ENCODE peak calls at places on chromosomes 6 and 20, in four cellular contexts. L is HepG2, I is K562, O is H1. K is an unnamed sample.

GRCh38 chr20:62360854-62361798 is 6.0 kb downstream of the LAMA5 start:
- DNase-seq in L (no peak), I (no peak), O (peak), K (no peak)

GRCh38 chr20:52682271-52682670 is 289.9 kb upstream of the TSHZ2 start:
- DNase-seq in L (no peak), I (no peak), O (no peak), K (no peak)

GRCh38 chr6:42817910-42818309 is 36.1 kb downstream of the BICRAL start:
- DNase-seq in L (no peak), I (no peak), O (no peak), K (no peak)

GRCh38 chr20:33656010-33656782 is 5.9 kb upstream of the C20orf144 start:
- DNase-seq in L (no peak), I (no peak), O (no peak), K (no peak)

GRCh38 chr6:33727126-33727525 is 15.6 kb upstream of the UQCC2 start:
- DNase-seq in L (no peak), I (no peak), O (no peak), K (no peak)

GRCh38 chr6:156065838-156066237 is 610.2 kb upstream of the NOX3 start:
- DNase-seq in L (no peak), I (no peak), O (no peak), K (no peak)

GRCh38 chr20:25291432-25292133 is 43.7 kb downstream of the PYGB start:
- DNase-seq in L (no peak), I (no peak), O (no peak), K (no peak)

GRCh38 chr6:136343700-136344099 is 54.1 kb upstream of the BCLAF1 start:
- DNase-seq in L (no peak), I (no peak), O (no peak), K (no peak)

GRCh38 chr6:85551264-85551663 is 42.4 kb downstream of the SNX14 start:
- DNase-seq in L (no peak), I (peak), O (no peak), K (no peak)

GRCh38 chr6:42756713-42757112 is 10.8 kb upstream of the TBCC start:
- DNase-seq in L (no peak), I (no peak), O (peak), K (no peak)

GRCh38 chr6:125888989-125889656 is 67.4 kb upstream of the HINT3 start:
- DNase-seq in L (peak), I (peak), O (no peak), K (no peak)

GRCh38 chr6:32255212-32256153 is 31.6 kb upstream of the NOTCH4 start:
- DNase-seq in L (peak), I (peak), O (peak), K (no peak)

GRCh38 chr20:36355469-36356171 is 49.5 kb downstream of the DLGAP4 start:
- DNase-seq in L (no peak), I (peak), O (no peak), K (no peak)

GRCh38 chr6:79269877-79270276 is 35.4 kb upstream of the HMGN3 start:
- DNase-seq in L (no peak), I (peak), O (no peak), K (no peak)

GRCh38 chr20:48739395-48740268 is 88.2 kb downstream of the PREX1 start:
- DNase-seq in L (no peak), I (no peak), O (no peak), K (no peak)

GRCh38 chr20:36028106-36028826 is 59.9 kb downstream of the CNBD2 start:
- DNase-seq in L (no peak), I (no peak), O (no peak), K (no peak)

GRCh38 chr6:149864578-149865535 is 698 bp upstream of the LRP11 start:
- DNase-seq in L (peak), I (peak), O (no peak), K (no peak)

GRCh38 chr6:106474476-106474875 is 114.0 kb downstream of the CRYBG1 start:
- DNase-seq in L (no peak), I (no peak), O (no peak), K (no peak)

GRCh38 chr6:106473807-106474206 is 113.3 kb downstream of the CRYBG1 start:
- DNase-seq in L (no peak), I (no peak), O (no peak), K (no peak)

GRCh38 chr6:106477158-106477557 is 116.6 kb downstream of the CRYBG1 start:
- DNase-seq in L (no peak), I (no peak), O (no peak), K (no peak)

GRCh38 chr6:106476326-106477105 is 116.0 kb downstream of the CRYBG1 start:
- DNase-seq in L (no peak), I (no peak), O (no peak), K (no peak)

DNA sequence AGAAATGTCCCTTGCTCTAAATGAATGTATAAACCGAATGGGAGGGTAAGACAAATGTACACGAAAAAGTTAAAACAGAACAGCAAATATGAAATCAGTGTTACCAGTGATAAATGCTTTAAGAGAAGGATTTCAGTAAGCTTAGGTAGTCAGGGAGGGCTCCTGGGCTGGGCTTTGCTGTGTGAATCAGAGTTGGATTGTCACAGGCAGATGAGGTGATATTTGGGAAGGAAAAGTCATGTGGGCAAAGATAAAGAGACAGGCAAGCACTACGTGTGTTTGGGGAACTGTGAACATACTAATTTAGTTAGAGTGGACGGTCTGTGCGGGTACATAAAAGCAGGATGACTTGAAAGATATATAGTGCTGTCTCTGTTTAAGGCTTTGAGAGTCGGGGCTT is 114.8 kb downstream of the CRYBG1 start:
- DNase-seq in L (no peak), I (no peak), O (no peak), K (no peak)
- TF ChIP-seq CBX5 in L (no peak), I (no peak), O (no peak), K (no peak)

DNA sequence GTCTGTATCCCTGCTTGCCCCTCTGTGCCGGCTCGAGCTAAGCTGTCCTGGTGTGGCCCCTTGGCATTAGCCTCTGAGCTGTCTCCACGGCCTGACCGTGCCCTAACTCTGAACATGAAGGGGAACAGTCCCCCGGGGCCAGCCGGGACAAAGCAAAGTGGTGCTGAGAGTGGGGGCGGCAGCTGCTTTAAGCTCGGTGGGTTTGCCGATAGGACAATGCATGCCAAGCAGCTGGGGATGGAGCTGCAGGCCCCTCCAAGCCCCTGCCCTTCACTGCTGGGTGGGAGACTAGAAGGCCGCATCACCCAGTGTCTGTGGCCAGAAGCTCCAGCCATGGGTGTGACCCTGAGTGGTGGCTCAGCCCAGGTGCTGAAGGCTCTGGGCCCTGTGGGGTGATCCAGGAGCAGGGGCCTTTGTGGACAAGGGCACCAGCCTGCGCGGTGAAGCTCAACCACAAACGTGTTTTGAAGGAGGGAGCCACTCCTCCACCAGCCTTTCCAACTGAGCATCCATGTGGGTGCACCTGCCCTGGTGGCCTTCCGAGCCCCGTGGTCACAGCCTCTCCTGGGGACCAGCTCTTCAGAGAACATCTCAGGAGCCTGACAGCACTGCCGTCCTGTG is 242.5 kb downstream of the ERMARD start:
- DNase-seq in L (no peak), I (no peak), O (peak), K (no peak)
- TF ChIP-seq CEBPB in L (no peak), I (no peak), O (no peak), K (no peak)

GRCh38 chr6:143629104-143630080 is 48.4 kb upstream of the PHACTR2 start:
- DNase-seq in L (no peak), I (no peak), O (no peak), K (no peak)
- TF ChIP-seq CBX5 in L (no peak), I (no peak), O (no peak), K (no peak)

DNA sequence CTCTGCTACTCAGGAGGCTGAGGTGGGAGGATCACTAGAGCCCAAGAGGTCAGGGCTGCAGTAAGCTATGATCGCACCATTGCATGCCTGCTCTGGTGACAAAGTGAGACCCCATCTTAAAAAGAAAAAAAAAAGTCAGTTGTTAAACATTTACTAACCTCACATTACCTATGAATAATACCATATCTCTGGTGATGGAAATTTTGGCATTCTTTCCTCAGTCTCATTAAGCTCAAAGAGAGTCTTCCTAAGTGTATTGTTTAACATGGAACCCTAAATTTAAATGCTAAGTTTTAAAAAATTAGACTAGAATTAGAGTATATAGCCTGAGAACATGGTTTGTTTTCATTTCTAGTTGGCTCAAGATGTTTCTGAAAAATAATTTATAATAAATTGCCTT is 11.3 kb upstream of the BFSP1 start:
- DNase-seq in L (no peak), I (no peak), O (no peak), K (no peak)
- TF ChIP-seq CEBPB in L (no peak), I (no peak), O (no peak), K (no peak)

GRCh38 chr20:10954137-10954840 is 280.5 kb upstream of the JAG1 start:
- DNase-seq in L (peak), I (no peak), O (no peak), K (no peak)
- TF ChIP-seq CBX5 in L (no peak), I (no peak), O (no peak), K (no peak)

DNA sequence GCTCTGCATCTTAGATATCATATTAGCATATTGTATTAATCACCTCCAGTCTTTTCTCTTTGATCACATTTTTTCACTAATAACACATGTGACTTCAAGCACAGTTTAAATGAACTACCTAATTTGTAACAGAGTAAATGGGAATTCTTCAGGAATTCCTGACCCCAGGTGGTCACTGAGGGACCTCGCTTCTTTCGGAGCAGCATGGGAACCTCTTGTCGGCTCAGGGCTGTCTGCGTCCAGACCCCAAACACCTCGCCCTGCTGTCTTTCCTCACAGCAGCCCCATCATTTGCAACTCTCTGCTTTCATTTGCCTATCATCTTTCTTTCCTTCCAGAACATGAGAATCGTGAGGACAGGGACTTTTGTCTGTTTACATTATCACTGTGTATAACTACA is 103.4 kb downstream of the DACT2 start:
- DNase-seq in L (no peak), I (no peak), O (no peak), K (no peak)
- TF ChIP-seq CEBPB in L (no peak), I (no peak), O (no peak), K (no peak)

DNA sequence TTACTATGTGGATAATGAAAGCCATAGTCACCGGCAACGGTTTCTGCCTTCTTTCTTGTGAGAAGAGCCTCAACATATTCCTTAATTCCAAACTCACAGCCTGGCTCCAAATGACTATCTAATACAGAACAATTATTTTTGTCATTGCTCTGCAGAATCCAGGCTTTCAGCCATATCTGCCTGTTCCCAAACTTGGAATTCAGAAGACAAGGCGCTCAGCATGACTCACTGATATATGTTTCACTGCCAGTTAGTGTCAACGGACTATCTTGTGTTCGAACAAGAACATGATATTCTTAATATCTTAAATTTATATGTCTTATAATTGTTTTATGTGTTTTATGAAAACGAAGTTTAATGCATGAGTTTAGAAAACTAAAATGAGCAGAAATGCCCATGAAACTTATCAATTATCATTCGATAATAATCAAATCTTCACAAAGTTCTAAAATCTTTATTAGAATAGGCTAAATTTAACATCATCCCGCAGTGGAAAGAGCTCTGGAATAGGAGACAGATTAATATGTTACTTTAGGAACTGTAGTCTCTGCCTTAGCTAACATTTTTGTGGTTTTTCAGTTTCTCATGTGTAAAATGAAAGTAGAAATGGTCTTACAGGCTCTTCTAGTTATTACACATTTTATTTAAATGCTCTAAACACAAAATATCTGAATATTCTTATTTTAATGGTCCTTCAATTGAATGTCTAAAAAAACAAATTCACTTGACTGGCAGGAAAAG is 669.3 kb upstream of the GJE1 start:
- DNase-seq in L (no peak), I (no peak), O (no peak), K (no peak)
- TF ChIP-seq CBX5 in L (no peak), I (no peak), O (no peak), K (no peak)

DNA sequence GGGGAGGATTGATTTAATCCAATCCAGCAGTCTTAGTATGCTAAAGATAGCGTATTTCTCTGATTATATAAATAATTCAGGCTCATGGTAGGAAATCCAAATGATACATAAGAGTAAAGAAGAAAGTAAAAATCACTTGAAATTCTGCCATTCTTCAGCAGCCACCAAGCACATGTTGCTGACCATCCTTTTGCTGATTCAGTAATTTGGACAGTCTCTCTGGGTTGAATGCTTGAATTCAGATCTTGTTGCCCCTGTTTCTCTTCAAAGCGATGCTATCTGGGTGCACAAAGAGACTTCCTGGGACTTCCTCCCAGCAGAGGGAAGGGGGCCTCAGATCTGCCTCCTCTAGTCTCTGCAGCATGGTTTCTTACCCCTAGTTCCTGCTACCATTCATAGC is 609.1 kb downstream of the UTRN start:
- DNase-seq in L (no peak), I (no peak), O (no peak), K (no peak)
- TF ChIP-seq CEBPB in L (no peak), I (no peak), O (no peak), K (no peak)

K was measured in GM12878.